ENCODE peak calls at places on chromosome 19, in four cellular contexts. C is heart right ventricle, G is fibroblast of lung, E is pancreas. L is an unnamed sample. For H3K4me1, the result is how much of the 10 kb centered on the place peaks cover.

GRCh38 chr19:38028913-38029565 is 122.0 kb downstream of the SIPA1L3 start:
- DNase-seq in C (no peak), G (no peak), E (no peak), L (no peak)

GRCh38 chr19:3687774-3688706 is 12.2 kb downstream of the PIP5K1C start:
- DNase-seq in C (no peak), G (no peak), E (peak), L (no peak)

GRCh38 chr19:53947624-53948023 is 15.1 kb upstream of the CACNG8 start:
- DNase-seq in C (no peak), G (no peak), E (no peak), L (peak)

GRCh38 chr19:49884109-49884508 is 6.6 kb downstream of the TBC1D17 start:
- DNase-seq in C (no peak), G (no peak), E (no peak), L (no peak)

GRCh38 chr19:54137913-54138776 is 583 bp downstream of the CNOT3 start:
- DNase-seq in C (no peak), G (no peak), E (peak), L (no peak)

GRCh38 chr19:15248648-15249559 is 16.7 kb upstream of the EPHX3 start:
- DNase-seq in C (peak), G (peak), E (no peak), L (peak)

GRCh38 chr19:48353682-48354081 is 10.1 kb downstream of the TMEM143 start:
- DNase-seq in C (no peak), G (peak), E (no peak), L (no peak)

GRCh38 chr19:28018499-28018898 is 1194.5 kb downstream of the UQCRFS1 start:
- DNase-seq in C (no peak), G (no peak), E (no peak), L (no peak)

GRCh38 chr19:45211751-45212381 is 33.3 kb downstream of the BLOC1S3 start:
- DNase-seq in C (peak), G (peak), E (peak), L (no peak)

GRCh38 chr19:29690842-29691241 is 24.2 kb downstream of the C19orf12 start:
- DNase-seq in C (no peak), G (peak), E (no peak), L (peak)

GRCh38 chr19:34319785-34320184 is 45.2 kb upstream of the GPI start:
- DNase-seq in C (peak), G (peak), E (no peak), L (no peak)

GRCh38 chr19:50371914-50372475 is 4.3 kb upstream of the NR1H2 start:
- DNase-seq in C (no peak), G (no peak), E (no peak), L (no peak)

GRCh38 chr19:9498183-9498902 is at the start of gene ZNF560:
- DNase-seq in C (no peak), G (peak), E (no peak), L (no peak)

GRCh38 chr19:45104658-45105384 is 11.8 kb downstream of the PPP1R37 start:
- DNase-seq in C (no peak), G (no peak), E (no peak), L (no peak)

GRCh38 chr19:7119582-7119981 is 50.1 kb downstream of the ZNF557 start:
- DNase-seq in C (no peak), G (no peak), E (no peak), L (no peak)

GRCh38 chr19:55118401-55118991 is 1.1 kb upstream of the PPP1R12C start:
- DNase-seq in C (peak), G (no peak), E (no peak), L (peak)

GRCh38 chr19:53432088-53432661 is 391 bp downstream of the ZNF761 start:
- DNase-seq in C (peak), G (peak), E (peak), L (peak)

GRCh38 chr19:8333771-8334457 is 9.1 kb downstream of the KANK3 start:
- DNase-seq in C (no peak), G (no peak), E (peak), L (no peak)

GRCh38 chr19:3665681-3666544 is 34.4 kb downstream of the PIP5K1C start:
- DNase-seq in C (peak), G (no peak), E (peak), L (peak)

GRCh38 chr19:33271246-33272021 is 30.9 kb downstream of the CEBPA start:
- DNase-seq in C (no peak), G (no peak), E (peak), L (peak)

GRCh38 chr19:10450853-10451609 is 30.7 kb downstream of the PDE4A start:
- DNase-seq in C (no peak), G (no peak), E (peak), L (no peak)

GRCh38 chr19:8641908-8642547 is 11.6 kb downstream of the NFILZ start:
- DNase-seq in C (no peak), G (peak), E (no peak), L (no peak)

GRCh38 chr19:39199025-39199424 is 2.3 kb downstream of the NCCRP1 start:
- DNase-seq in C (no peak), G (peak), E (peak), L (no peak)

GRCh38 chr19:18091217-18091608 is 4.5 kb upstream of the IL12RB1 start:
- DNase-seq in C (peak), G (no peak), E (no peak), L (peak)

GRCh38 chr19:54189020-54189667 is at the start of gene MBOAT7:
- DNase-seq in C (no peak), G (no peak), E (no peak), L (no peak)

GRCh38 chr19:55070755-55071502 is 4.7 kb upstream of the EPS8L1 start:
- DNase-seq in C (no peak), G (peak), E (no peak), L (peak)

GRCh38 chr19:19305066-19305465 is 15.2 kb downstream of the SUGP1 start:
- DNase-seq in C (no peak), G (no peak), E (no peak), L (no peak)

GRCh38 chr19:55362990-55363716 is at the start of gene GARIN5B:
- DNase-seq in C (no peak), G (no peak), E (no peak), L (peak)

GRCh38 chr19:53596056-53596455 is 35.7 kb upstream of the DPRX start:
- DNase-seq in C (no peak), G (no peak), E (no peak), L (no peak)

GRCh38 chr19:42253245-42254082 is 1.5 kb downstream of the ERF start:
- DNase-seq in C (peak), G (peak), E (peak), L (peak)

GRCh38 chr19:10517760-10518443 is 655 bp upstream of the S1PR5 start:
- DNase-seq in C (peak), G (no peak), E (peak), L (peak)

GRCh38 chr19:55209430-55210119 is at the start of gene PTPRH:
- DNase-seq in C (no peak), G (no peak), E (peak), L (no peak)

GRCh38 chr19:18364826-18365528 is 21.0 kb upstream of the GDF15 start:
- DNase-seq in C (peak), G (peak), E (no peak), L (peak)

GRCh38 chr19:45323671-45324081 is 1.0 kb upstream of the CKM start:
- DNase-seq in C (peak), G (no peak), E (no peak), L (no peak)

GRCh38 chr19:30704716-30705115 is 332.5 kb downstream of the ZNF536 start:
- DNase-seq in C (no peak), G (no peak), E (no peak), L (no peak)

GRCh38 chr19:44625531-44626066 is 12.2 kb downstream of the IGSF23 start:
- DNase-seq in C (no peak), G (no peak), E (no peak), L (no peak)

GRCh38 chr19:39135701-39136100 is 10.1 kb downstream of the PAK4 start:
- DNase-seq in C (no peak), G (no peak), E (no peak), L (no peak)

GRCh38 chr19:27887946-27888345 is 1325.0 kb downstream of the UQCRFS1 start:
- DNase-seq in C (no peak), G (no peak), E (no peak), L (no peak)

GRCh38 chr19:5943623-5944022 is 29.6 kb downstream of the CAPS start:
- DNase-seq in C (no peak), G (peak), E (no peak), L (no peak)
- H3K4me1 ChIP-seq in C (under half), G (under half), E (under half), L (under half)

GRCh38 chr19:47096721-47097120 is 16.9 kb downstream of the ZC3H4 start:
- DNase-seq in C (no peak), G (no peak), E (peak), L (no peak)
- H3K4me1 ChIP-seq in C (under half), G (under half), E (under half), L (under half)

GRCh38 chr19:16262618-16263017 is 62.0 kb upstream of the KLF2 start:
- DNase-seq in C (peak), G (no peak), E (peak), L (no peak)
- H3K4me1 ChIP-seq in C (under half), G (under half), E (under half), L (under half)

DNA sequence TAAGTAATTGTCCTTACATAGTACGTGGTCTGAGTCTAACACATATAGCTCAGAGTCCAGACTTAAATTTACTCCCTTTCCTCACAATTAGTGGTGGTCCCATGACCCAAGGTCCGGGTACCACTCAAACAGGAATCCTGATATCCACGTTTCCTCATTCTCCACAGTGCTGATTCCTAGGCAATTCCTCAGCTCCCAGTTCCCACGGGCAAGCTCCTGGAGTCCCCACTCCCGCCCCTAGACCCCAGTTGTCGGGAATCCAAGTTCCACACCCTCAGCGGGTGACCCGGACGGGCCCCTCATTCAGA is 623 bp downstream of the TRIR start:
- DNase-seq in C (no peak), G (no peak), E (no peak), L (no peak)
- H3K4me1 ChIP-seq in C (under half), G (under half), E (under half), L (under half)

DNA sequence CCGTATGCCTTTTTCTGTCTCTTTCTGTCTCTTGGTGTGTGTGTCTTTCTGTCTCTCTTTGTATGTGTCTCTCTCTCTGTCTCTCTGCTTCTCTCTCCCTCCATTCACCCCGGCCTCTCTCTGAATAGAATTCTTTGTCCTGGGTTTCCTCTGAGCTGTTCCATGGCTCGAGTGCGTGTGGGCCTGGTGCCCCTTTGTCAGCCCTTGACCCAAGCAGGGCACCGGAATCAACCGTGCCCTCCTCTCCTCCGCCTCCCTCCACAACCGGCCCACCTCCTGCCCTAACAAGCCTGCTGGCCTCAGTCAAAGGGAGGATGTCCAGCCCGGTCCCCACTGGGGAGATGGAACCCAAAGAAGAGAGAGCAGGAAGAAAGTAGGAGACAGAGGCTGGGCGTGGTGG is 3.2 kb downstream of the AXL start:
- DNase-seq in C (no peak), G (no peak), E (no peak), L (no peak)
- H3K4me1 ChIP-seq in C (under half), G (half or more), E (under half), L (under half)

DNA sequence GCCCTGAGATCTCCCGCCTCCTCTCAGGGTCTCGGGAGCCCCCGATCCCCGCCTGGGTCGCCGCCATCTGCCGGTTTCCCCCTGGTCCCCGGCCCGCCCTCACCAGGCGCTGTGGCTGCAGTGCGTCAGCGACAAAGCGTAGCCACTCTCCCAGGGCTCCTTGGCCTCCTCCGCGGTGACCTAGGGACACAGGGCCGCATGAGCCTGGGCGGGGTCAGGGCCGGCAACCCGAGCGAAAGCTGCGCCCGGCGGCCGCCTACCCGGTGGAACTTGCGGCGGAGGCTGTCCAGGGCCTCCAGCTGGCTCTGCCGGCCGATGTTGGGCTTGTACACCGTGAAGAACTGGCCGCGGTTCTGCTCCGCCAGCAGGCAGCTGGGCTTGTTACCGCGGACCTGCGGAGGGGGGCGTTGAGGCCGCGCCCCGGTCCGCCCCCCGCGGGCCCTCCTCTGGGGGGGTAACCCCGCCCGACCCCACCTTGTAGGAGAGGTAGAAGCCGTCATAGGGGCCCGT is 5.3 kb downstream of the GPX4 start:
- DNase-seq in C (no peak), G (no peak), E (peak), L (no peak)
- H3K4me1 ChIP-seq in C (under half), G (under half), E (under half), L (under half)

DNA sequence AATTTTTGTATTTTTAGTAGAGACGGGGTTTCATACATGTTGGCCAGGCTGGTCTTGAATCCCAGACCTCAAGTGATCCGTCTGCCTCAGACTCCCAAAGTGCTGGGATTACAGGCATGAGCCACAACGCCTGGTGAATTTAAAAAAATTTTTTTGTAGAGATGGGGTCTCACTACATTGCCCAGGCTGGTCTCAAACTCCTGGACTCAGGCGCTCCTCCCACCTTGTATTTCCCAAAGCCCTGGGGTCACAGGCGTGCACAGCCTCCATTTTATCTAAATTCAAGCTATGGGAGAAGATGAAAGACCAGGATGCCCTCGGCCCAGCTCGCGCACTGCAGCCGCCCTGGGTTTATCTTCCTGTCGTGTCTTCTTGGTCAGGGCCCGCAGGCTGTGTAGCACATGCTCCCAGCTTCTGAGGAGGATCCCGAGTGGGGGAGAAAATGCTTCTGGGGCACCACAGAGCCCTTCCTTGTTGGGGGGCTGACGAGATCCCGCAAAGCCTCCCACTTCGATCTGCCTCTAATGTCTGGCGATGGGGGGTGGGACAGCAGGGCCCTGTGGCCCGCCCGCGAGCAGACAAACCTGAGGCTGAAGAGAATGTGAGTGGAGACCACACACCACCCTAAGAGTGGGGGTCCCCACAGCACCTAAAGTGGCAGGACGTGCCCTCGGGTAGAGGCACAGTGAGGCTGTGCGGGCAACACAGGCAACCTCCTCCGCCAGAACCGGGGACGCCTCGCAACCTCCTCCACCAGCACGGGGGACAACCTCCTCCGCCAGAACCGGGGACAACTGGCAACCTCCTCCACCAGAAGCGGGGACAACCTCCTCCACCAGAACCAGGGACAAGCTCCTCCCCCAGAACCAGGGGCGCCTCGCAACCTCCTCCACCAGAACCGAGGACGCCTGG is 15.8 kb downstream of the TCF3 start:
- DNase-seq in C (no peak), G (no peak), E (peak), L (no peak)
- H3K4me1 ChIP-seq in C (under half), G (under half), E (under half), L (under half)

DNA sequence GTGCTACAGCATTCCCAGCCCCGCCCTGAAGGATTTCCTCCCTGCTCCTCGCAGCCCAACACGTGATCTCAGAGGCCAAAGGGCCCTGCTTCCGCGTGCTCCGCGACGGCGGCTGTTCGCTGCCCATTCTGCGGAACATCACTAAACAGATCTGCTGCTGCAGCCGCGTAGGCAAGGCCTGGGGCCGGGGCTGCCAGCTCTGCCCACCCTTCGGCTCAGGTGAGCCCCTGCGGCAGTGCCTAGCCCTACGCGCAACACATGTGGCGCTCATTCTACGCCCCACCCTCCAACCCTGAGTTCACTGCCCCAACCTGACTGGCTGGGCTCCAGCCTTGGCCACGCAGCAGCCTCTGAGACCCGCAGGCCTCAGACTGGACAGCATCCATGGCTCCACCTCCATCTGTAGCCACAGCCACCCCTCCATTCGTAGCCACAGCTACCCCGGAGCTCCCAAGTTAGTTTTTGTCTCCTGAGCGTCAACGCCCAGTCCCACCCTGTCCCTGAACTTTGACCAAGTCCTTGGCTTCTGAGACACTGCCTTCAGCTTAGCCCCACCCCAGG is 6.2 kb downstream of the LTBP4 start:
- DNase-seq in C (no peak), G (no peak), E (peak), L (peak)
- H3K4me1 ChIP-seq in C (half or more), G (under half), E (under half), L (under half)

DNA sequence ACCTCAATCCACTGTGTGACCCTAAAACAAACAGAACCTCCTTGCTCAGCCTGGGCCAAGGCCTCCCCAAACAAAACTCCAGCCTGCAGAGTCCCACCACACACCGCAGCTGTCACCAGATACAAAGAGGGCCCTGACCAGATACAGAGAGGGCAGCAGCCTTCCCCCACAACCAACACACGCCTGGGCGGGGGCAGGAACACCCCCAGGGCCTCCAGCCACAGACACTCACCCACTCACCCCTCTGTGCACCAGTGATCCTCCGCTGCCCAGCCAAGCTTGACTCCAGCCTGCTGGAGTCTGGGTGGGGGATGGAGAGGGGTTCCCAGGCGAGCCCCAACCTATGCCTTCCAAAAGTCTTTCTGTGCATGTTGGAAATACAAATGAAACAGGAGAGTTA is 5.9 kb upstream of the CIRBP start:
- DNase-seq in C (no peak), G (no peak), E (no peak), L (peak)
- H3K4me1 ChIP-seq in C (half or more), G (half or more), E (under half), L (under half)

GRCh38 chr19:1156305-1156801 is 17.7 kb downstream of the SBNO2 start:
- DNase-seq in C (no peak), G (peak), E (no peak), L (no peak)
- H3K4me1 ChIP-seq in C (under half), G (under half), E (under half), L (under half)